ENCODE peak calls at places on chromosomes 12 and 14, in eight cellular contexts. Y is MCF 10A; Z is activated T-helper 1 cell treated with Interleukin-2 at 50 U/mL for 16 hours; K is IMR-90; H is ELR; O is GM19239; R is activated naive CD4-positive, alpha-beta T cell treated with anti-CD3 and anti-CD28 coated beads for 36 hours; V is stimulated activated CD4-positive, alpha-beta T cell treated with anti-CD3 and anti-CD28 coated beads, Interleukin-4, amount 100 ng/mL, for 1 hour. A is an unnamed sample.

GRCh38 chr12:110546339-110546738 is 36.8 kb downstream of the PPTC7 start:
- DNase-seq in Y (peak), Z (no peak), K (peak), H (peak), O (no peak), R (no peak), V (no peak), A (peak)

GRCh38 chr12:14879222-14879933 is 6.3 kb downstream of the MGP start:
- DNase-seq in Y (no peak), Z (no peak), K (no peak), H (no peak), O (no peak), R (no peak), V (no peak), A (no peak)

GRCh38 chr12:3117628-3118027 is 40.4 kb downstream of the TSPAN9 start:
- DNase-seq in Y (peak), Z (no peak), K (peak), H (peak), O (no peak), R (no peak), V (no peak), A (no peak)

GRCh38 chr12:62162214-62162613 is 98.0 kb upstream of the USP15 start:
- DNase-seq in Y (no peak), Z (no peak), K (no peak), H (no peak), O (no peak), R (no peak), V (no peak), A (no peak)

GRCh38 chr12:109064143-109064542 is 11.8 kb downstream of the USP30 start:
- DNase-seq in Y (no peak), Z (no peak), K (no peak), H (no peak), O (no peak), R (no peak), V (no peak), A (no peak)

GRCh38 chr12:120692524-120693033 is 5.6 kb downstream of the MLEC start:
- DNase-seq in Y (no peak), Z (no peak), K (peak), H (peak), O (no peak), R (no peak), V (no peak), A (no peak)

GRCh38 chr14:102392506-102392905 is 29.8 kb downstream of the TECPR2 start:
- DNase-seq in Y (no peak), Z (no peak), K (peak), H (no peak), O (no peak), R (no peak), V (no peak), A (no peak)

GRCh38 chr12:89427508-89428156 is 75.3 kb upstream of the DUSP6 start:
- DNase-seq in Y (no peak), Z (no peak), K (no peak), H (peak), O (no peak), R (peak), V (no peak), A (no peak)

GRCh38 chr14:64410084-64410774 is 22.1 kb downstream of the MTHFD1 start:
- DNase-seq in Y (peak), Z (no peak), K (peak), H (peak), O (no peak), R (no peak), V (no peak), A (peak)

GRCh38 chr14:93037354-93037753 is 78.4 kb downstream of the ITPK1 start:
- DNase-seq in Y (peak), Z (no peak), K (no peak), H (no peak), O (no peak), R (no peak), V (no peak), A (no peak)

GRCh38 chr12:106780010-106780625 is 5.6 kb downstream of the RIC8B start:
- DNase-seq in Y (peak), Z (no peak), K (peak), H (peak), O (no peak), R (no peak), V (no peak), A (peak)

A was measured in LoVo.